ENCODE peak calls at places on chromosomes 11 and 22, in ten cellular contexts. Z is heart right ventricle, G is endodermal cell, W is IMR-90, J is upper lobe of left lung, R is dorsolateral prefrontal cortex, I is fibroblast of mammary gland, V is choroid plexus epithelial cell, Q is lower lobe of right lung, C is heart left ventricle. S is an unnamed sample.
A peak's percentile ranks its signal among the peaks of the same experiment; 100 is the strongest.

GRCh38 chr22:35313311-35314121 is 13.8 kb downstream of the TOM1 start:
- DNase-seq in R (no peak), Q (no peak), Z (peak; percentile 60), W (peak; percentile 96), I (peak; percentile 90), G (no peak), J (no peak), C (peak; percentile 81), V (peak; percentile 63), S (peak; percentile 43)

GRCh38 chr11:127624455-127624854 is 623.9 kb upstream of the KIRREL3 start:
- DNase-seq in J (no peak), R (peak; percentile 8), I (no peak), C (peak; percentile 25), G (no peak), W (peak; percentile 6), V (peak; percentile 5), Z (peak; percentile 9), Q (no peak), S (no peak)

GRCh38 chr11:113160652-113161051 is 153.7 kb upstream of the TTC12 start:
- DNase-seq in R (no peak), Z (no peak), W (no peak), Q (no peak), C (no peak), G (no peak), J (no peak), V (no peak), I (no peak), S (no peak)

GRCh38 chr11:12716816-12717215 is 42.6 kb downstream of the TEAD1 start:
- DNase-seq in V (no peak), Z (no peak), W (no peak), C (no peak), Q (no peak), J (no peak), I (no peak), G (no peak), R (no peak), S (no peak)

GRCh38 chr11:130121430-130121978 is 38.1 kb upstream of the ST14 start:
- DNase-seq in G (no peak), Z (no peak), C (no peak), W (peak; percentile 81), Q (no peak), I (peak; percentile 77), V (peak; percentile 80), J (no peak), R (no peak), S (no peak)

GRCh38 chr11:15907806-15908205 is 448.5 kb downstream of the SOX6 start:
- DNase-seq in W (no peak), Q (no peak), I (no peak), C (no peak), V (no peak), Z (no peak), R (no peak), J (no peak), G (peak; percentile 64), S (no peak)

GRCh38 chr11:28106351-28107043 is 1.5 kb downstream of the KIF18A start:
- DNase-seq in J (no peak), Z (no peak), V (no peak), Q (no peak), I (no peak), C (no peak), W (no peak), G (no peak), R (no peak), S (no peak)

GRCh38 chr22:22810471-22810870 is 77.1 kb upstream of the IGLL5 start:
- DNase-seq in R (no peak), Z (no peak), I (no peak), G (no peak), C (no peak), Q (no peak), W (no peak), V (no peak), J (no peak), S (no peak)

DNA sequence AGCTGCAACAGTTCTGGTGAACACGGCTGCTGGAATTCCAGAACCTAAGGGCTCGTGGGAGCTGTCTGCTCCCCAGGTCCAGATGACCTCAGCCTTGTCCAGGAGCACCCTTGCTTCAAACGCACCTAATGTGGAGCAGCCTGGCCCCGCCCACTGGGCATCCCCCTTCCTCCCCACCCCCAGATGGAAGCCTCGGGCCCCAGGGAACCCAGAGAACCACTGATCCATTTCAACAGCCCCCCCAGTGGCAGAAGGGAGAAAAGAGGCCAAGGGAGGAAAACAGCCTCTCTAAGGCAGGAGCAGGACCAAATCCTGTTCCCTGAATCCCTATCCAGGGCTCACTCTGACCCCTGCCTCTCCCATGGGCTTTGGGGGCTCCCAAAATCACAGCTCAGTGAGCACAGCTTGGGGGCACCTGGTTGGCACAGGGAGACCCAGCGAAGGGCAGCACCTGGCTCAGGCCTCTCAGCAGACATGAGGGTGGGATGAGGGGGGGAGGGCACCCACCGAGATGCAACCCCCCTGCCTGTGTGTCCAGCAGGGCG is 1.2 kb downstream of the CYTH4 start:
- DNase-seq in G (no peak), J (no peak), V (no peak), C (peak; percentile 58), W (no peak), Z (no peak), R (no peak), I (no peak), Q (no peak), S (no peak)
- TF ChIP-seq CTCF in G (no peak), J (peak; percentile 10), V (peak; percentile 69), C (no peak), W (peak; percentile 38), Z (no peak), R (no peak), I (peak; percentile 41), Q (no peak), S (no peak)

DNA sequence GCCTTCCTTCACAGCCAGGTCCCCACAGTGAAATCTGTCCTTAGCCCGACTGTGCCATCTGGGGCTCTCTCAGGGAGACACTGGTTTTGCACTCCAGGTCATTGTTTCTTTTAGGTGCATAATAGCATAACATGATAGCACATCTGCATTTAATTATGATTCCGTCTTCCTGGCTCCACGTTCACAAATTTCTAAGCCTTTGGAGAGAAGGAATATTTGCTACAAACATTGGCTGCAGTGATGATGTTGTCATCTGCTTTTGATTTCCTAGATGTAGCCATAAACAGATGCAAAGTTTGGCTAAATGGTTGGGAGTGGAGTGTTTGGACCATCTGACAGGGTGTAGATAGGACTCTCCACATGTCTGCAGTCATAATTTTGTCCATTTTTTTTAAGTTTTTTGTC is 12.0 kb upstream of the CAT start:
- DNase-seq in G (no peak), C (no peak), J (no peak), Z (no peak), V (no peak), W (peak; percentile 71), R (no peak), Q (no peak), I (peak; percentile 96), S (no peak)
- TF ChIP-seq CTCF in G (no peak), C (no peak), J (no peak), Z (no peak), V (no peak), W (no peak), R (no peak), Q (no peak), I (no peak), S (no peak)

DNA sequence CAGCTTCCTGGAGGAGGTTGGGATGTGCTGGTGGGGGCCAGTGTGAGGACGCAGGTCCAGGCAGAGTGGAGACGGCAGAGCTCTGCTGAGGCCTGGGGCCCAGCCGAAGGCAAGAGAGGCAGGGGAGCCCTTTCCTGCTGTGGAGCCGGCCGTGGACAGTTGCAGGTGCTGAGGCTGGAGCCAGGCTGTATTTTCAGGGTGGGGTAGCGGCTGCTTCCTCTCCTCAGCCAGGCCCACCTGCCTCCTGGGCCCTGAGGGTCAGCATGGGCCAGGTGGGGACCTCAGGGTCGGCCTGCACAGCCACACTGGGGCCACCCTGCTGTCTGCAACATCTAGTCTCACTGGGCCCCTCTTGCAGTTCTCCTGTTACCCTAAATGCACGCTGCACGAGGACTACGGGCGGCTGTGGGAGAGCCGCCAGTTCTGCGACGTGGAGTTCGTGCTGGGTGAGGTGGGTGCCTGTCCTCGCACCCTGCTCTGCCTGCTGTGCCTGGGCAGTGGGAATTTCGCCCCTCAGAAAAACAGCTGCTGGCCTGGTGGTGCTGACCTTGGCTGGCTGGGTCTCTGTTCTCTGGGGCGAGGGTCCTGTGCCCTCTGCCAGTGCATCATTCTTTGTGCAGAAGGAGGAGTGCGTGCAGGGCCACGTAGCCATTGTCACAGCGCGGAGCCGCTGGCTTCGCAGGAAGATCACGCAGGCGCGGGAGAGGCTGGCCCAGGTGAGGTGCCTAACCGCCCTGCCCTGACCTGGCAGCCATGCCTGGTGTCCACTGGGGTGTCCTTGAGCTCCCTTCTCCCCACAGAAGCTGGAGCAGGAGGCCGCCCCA is 8.4 kb downstream of the THAP7 start:
- DNase-seq in G (no peak), Z (no peak), Q (no peak), I (no peak), R (no peak), V (no peak), W (no peak), J (no peak), C (no peak), S (no peak)
- TF ChIP-seq CTCF in G (no peak), Z (no peak), Q (no peak), I (no peak), R (no peak), V (no peak), W (no peak), J (no peak), C (no peak), S (no peak)

GRCh38 chr11:79290766-79291165 is 150.1 kb downstream of the TENM4 start:
- DNase-seq in C (no peak), R (no peak), G (no peak), Q (no peak), W (no peak), J (no peak), V (no peak), Z (no peak), I (no peak), S (no peak)
- TF ChIP-seq CTCF in C (no peak), R (no peak), G (no peak), Q (no peak), W (no peak), J (no peak), V (no peak), Z (no peak), I (no peak), S (no peak)

GRCh38 chr11:11250470-11250869 is 102.6 kb downstream of the CSNK2A3 start:
- DNase-seq in V (no peak), R (no peak), I (no peak), W (peak; percentile 11), Q (no peak), J (no peak), Z (no peak), C (no peak), G (peak; percentile 24), S (no peak)
- TF ChIP-seq CTCF in V (no peak), R (no peak), I (no peak), W (no peak), Q (no peak), J (no peak), Z (no peak), C (no peak), G (no peak), S (no peak)

GRCh38 chr11:93251922-93252321 is 54.1 kb upstream of the SLC36A4 start:
- DNase-seq in C (no peak), Z (no peak), W (no peak), I (no peak), J (no peak), G (no peak), R (no peak), V (no peak), Q (no peak), S (no peak)
- TF ChIP-seq CTCF in C (no peak), Z (no peak), W (no peak), I (no peak), J (no peak), G (peak; percentile 71), R (no peak), V (no peak), Q (no peak), S (no peak)